ENCODE peak calls at places on chromosomes 5 and 9, in four cellular contexts. One of them, this sample, is unnamed.

GRCh38 chr9:116207371-116208111 is 54.0 kb downstream of the PAPPA start:
- DNase-seq in HCT116: no peak
- DNase-seq in PC-3: no peak
- DNase-seq in GM23248: no peak
- DNase-seq in this sample: no peak

GRCh38 chr5:165775094-165775493 is 2269.7 kb downstream of the MAT2B start:
- DNase-seq in PC-3: no peak
- DNase-seq in HCT116: no peak
- DNase-seq in GM23248: no peak
- DNase-seq in this sample: no peak

GRCh38 chr9:125183054-125183453 is 6.5 kb downstream of the PPP6C start:
- DNase-seq in HCT116: no peak
- DNase-seq in GM23248: no peak
- DNase-seq in PC-3: no peak
- DNase-seq in this sample: no peak

GRCh38 chr5:149944666-149945065 is at the start of gene PDE6A:
- DNase-seq in HCT116: no peak
- DNase-seq in PC-3: no peak
- DNase-seq in GM23248: no peak
- DNase-seq in this sample: no peak

GRCh38 chr5:148776780-148777179 is 49.6 kb upstream of the ADRB2 start:
- DNase-seq in GM23248: peak; percentile 91
- DNase-seq in HCT116: peak; percentile 61
- DNase-seq in PC-3: peak; percentile 99
- DNase-seq in this sample: no peak

GRCh38 chr5:73030995-73031394 is 75.2 kb downstream of the FCHO2 start:
- DNase-seq in HCT116: peak; percentile 66
- DNase-seq in GM23248: peak; percentile 94
- DNase-seq in PC-3: peak; percentile 75
- DNase-seq in this sample: no peak

GRCh38 chr5:179343021-179343781 is 2.1 kb downstream of the ADAMTS2 start:
- DNase-seq in GM23248: peak; percentile 43
- DNase-seq in HCT116: no peak
- DNase-seq in PC-3: no peak
- DNase-seq in this sample: no peak

GRCh38 chr5:79962580-79963222 is 28.4 kb downstream of the MTX3 start:
- DNase-seq in GM23248: peak; percentile 72
- DNase-seq in HCT116: no peak
- DNase-seq in PC-3: peak; percentile 53
- DNase-seq in this sample: no peak

GRCh38 chr5:84518862-84519261 is 134.2 kb upstream of the EDIL3 start:
- DNase-seq in HCT116: no peak
- DNase-seq in PC-3: no peak
- DNase-seq in GM23248: no peak
- DNase-seq in this sample: no peak

GRCh38 chr9:95552814-95553546 is 36.2 kb upstream of the PTCH1 start:
- DNase-seq in PC-3: no peak
- DNase-seq in GM23248: no peak
- DNase-seq in HCT116: no peak
- DNase-seq in this sample: no peak

GRCh38 chr9:104921067-104921741 is 6.8 kb downstream of the ABCA1 start:
- DNase-seq in GM23248: no peak
- DNase-seq in HCT116: no peak
- DNase-seq in PC-3: no peak
- DNase-seq in this sample: peak; percentile 62

GRCh38 chr5:14776640-14777039 is 94.9 kb downstream of the ANKH start:
- DNase-seq in GM23248: no peak
- DNase-seq in HCT116: no peak
- DNase-seq in PC-3: no peak
- DNase-seq in this sample: no peak
- TF ChIP-seq EZH2phosphoT487 in GM23248: no peak
- TF ChIP-seq EZH2phosphoT487 in HCT116: no peak
- TF ChIP-seq EZH2phosphoT487 in PC-3: no peak
- TF ChIP-seq EZH2phosphoT487 in this sample: no peak

GRCh38 chr9:37100317-37100716 is 20.1 kb upstream of the ZCCHC7 start:
- DNase-seq in GM23248: no peak
- DNase-seq in PC-3: peak; percentile 44
- DNase-seq in HCT116: no peak
- DNase-seq in this sample: no peak
- H2AFZ ChIP-seq in GM23248: no peak overlapping the region
- H2AFZ ChIP-seq in PC-3: no peak overlapping the region
- H2AFZ ChIP-seq in HCT116: no peak overlapping the region
- H2AFZ ChIP-seq in this sample: no peak overlapping the region

GRCh38 chr5:5523066-5523505 is 100.6 kb downstream of the ICE1 start:
- DNase-seq in PC-3: peak; percentile 10
- DNase-seq in GM23248: peak; percentile 11
- DNase-seq in HCT116: peak; percentile 6
- DNase-seq in this sample: peak; percentile 92
- TF ChIP-seq EZH2phosphoT487 in PC-3: no peak
- TF ChIP-seq EZH2phosphoT487 in GM23248: no peak
- TF ChIP-seq EZH2phosphoT487 in HCT116: no peak
- TF ChIP-seq EZH2phosphoT487 in this sample: no peak

GRCh38 chr5:116340799-116341198 is 233.8 kb downstream of the SEMA6A start:
- DNase-seq in PC-3: no peak
- DNase-seq in GM23248: no peak
- DNase-seq in HCT116: no peak
- DNase-seq in this sample: no peak

GRCh38 chr5:116343961-116344360 is 230.7 kb downstream of the SEMA6A start:
- DNase-seq in GM23248: no peak
- DNase-seq in HCT116: no peak
- DNase-seq in PC-3: no peak
- DNase-seq in this sample: no peak
- H2AFZ ChIP-seq in GM23248: no peak overlapping the region
- H2AFZ ChIP-seq in HCT116: no peak overlapping the region
- H2AFZ ChIP-seq in PC-3: no peak overlapping the region
- H2AFZ ChIP-seq in this sample: no peak overlapping the region

GRCh38 chr5:172875372-172876279 is 41.6 kb downstream of the ERGIC1 start:
- DNase-seq in GM23248: no peak
- DNase-seq in PC-3: no peak
- DNase-seq in HCT116: no peak
- DNase-seq in this sample: no peak

GRCh38 chr5:172879434-172879828 is 45.4 kb downstream of the ERGIC1 start:
- DNase-seq in GM23248: no peak
- DNase-seq in HCT116: no peak
- DNase-seq in PC-3: no peak
- DNase-seq in this sample: no peak

GRCh38 chr5:172878585-172879433 is 44.8 kb downstream of the ERGIC1 start:
- DNase-seq in GM23248: peak; percentile 90
- DNase-seq in PC-3: no peak
- DNase-seq in HCT116: no peak
- DNase-seq in this sample: no peak

GRCh38 chr5:172874647-172875371 is 40.8 kb downstream of the ERGIC1 start:
- DNase-seq in HCT116: no peak
- DNase-seq in PC-3: no peak
- DNase-seq in GM23248: no peak
- DNase-seq in this sample: no peak

DNA sequence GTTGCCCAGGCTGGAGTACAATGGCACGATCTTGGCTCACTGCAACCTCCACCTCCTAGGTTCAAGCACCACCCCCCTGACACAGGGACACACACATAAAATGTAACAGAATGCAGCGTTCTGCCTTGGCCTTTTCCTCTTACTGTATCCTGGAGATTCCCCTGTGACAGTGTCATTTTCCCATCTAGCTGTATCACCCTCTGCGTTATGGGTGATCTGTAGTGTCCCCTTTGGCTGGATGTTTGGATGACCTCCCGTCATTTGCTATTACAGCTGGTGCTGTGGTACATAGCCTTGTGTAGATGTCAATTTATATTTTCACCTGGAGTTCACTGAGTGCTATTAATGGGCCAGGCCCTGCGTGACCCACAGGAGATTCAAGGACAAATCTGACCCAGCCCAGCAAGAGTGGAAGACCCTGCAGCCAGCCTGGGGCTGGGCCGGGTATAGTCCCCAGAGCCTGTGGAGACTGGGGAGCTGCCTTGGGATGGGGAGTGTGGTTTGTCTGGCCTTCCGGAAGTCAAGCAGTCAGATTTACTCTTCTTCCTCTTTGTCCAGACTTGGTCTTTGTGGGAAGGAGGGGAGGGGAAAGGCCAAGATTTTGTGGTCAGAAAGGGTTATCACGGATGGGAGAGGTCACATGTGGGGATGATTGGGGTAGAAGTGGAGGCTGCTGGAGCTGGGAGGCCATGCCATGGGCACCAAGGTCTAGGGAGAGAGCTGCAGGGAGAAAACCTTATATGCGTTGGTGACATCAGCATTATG is 43.6 kb downstream of the ERGIC1 start:
- DNase-seq in HCT116: no peak
- DNase-seq in GM23248: no peak
- DNase-seq in PC-3: no peak
- DNase-seq in this sample: no peak
- TF ChIP-seq EZH2phosphoT487 in HCT116: no peak
- TF ChIP-seq EZH2phosphoT487 in GM23248: no peak
- TF ChIP-seq EZH2phosphoT487 in PC-3: no peak
- TF ChIP-seq EZH2phosphoT487 in this sample: no peak

DNA sequence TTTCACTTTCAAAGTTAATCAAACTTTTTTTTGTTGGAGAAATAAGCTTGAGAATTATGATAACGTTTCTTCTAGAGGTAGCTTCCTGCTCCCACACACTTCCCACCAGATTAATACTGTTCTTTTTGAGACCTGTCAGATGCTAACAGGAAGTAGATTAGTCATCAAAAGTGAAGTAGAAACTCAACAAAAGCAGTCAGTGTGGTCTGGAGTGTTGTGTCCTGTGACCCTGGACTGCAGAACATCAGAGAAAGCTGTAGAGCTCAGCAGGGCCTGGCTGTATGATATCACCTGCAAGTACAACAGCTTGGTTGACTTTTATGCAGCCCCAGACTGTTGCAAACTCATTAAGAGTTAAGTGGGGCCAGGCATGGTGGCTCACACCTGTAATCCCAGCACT is 495.7 kb upstream of the CYLC2 start:
- DNase-seq in GM23248: no peak
- DNase-seq in HCT116: no peak
- DNase-seq in PC-3: no peak
- DNase-seq in this sample: peak; percentile 79
- H2AFZ ChIP-seq in GM23248: no peak overlapping the region
- H2AFZ ChIP-seq in HCT116: no peak overlapping the region
- H2AFZ ChIP-seq in PC-3: no peak overlapping the region
- H2AFZ ChIP-seq in this sample: no peak overlapping the region